ENCODE peak calls at places on chromosomes 12 and 14, in nine cellular contexts. One of them, this sample, is unnamed.
A peak's percentile ranks its signal among the peaks of the same experiment; 100 is the strongest.

GRCh38 chr14:51056431-51056830 is 38.5 kb downstream of the TRIM9 start:
- DNase-seq in GM12865: no peak
- DNase-seq in AG10803: no peak
- DNase-seq in cardiac muscle cell: no peak
- DNase-seq in colonic mucosa: no peak
- DNase-seq in brain microvascular endothelial cell: no peak
- DNase-seq in neural progenitor cell: no peak
- DNase-seq in tibial artery: no peak
- DNase-seq in heart left ventricle: no peak
- DNase-seq in this sample: no peak

GRCh38 chr12:65387396-65387795 is 108.9 kb downstream of the MSRB3 start:
- DNase-seq in GM12865: no peak
- DNase-seq in AG10803: no peak
- DNase-seq in cardiac muscle cell: no peak
- DNase-seq in colonic mucosa: no peak
- DNase-seq in brain microvascular endothelial cell: no peak
- DNase-seq in neural progenitor cell: no peak
- DNase-seq in tibial artery: no peak
- DNase-seq in heart left ventricle: no peak
- DNase-seq in this sample: no peak

GRCh38 chr14:31206536-31207286 is 882 bp downstream of the HECTD1 start:
- DNase-seq in GM12865: peak; percentile 79
- DNase-seq in AG10803: peak; percentile 34
- DNase-seq in cardiac muscle cell: peak; percentile 39
- DNase-seq in colonic mucosa: peak; percentile 53
- DNase-seq in brain microvascular endothelial cell: peak; percentile 1
- DNase-seq in neural progenitor cell: peak; percentile 43
- DNase-seq in tibial artery: peak; percentile 22
- DNase-seq in heart left ventricle: peak; percentile 70
- DNase-seq in this sample: no peak

GRCh38 chr12:15152864-15153263 is 68.4 kb downstream of the RERG start:
- DNase-seq in GM12865: no peak
- DNase-seq in AG10803: peak; percentile 34
- DNase-seq in cardiac muscle cell: peak; percentile 84
- DNase-seq in colonic mucosa: no peak
- DNase-seq in brain microvascular endothelial cell: no peak
- DNase-seq in neural progenitor cell: no peak
- DNase-seq in tibial artery: no peak
- DNase-seq in heart left ventricle: no peak
- DNase-seq in this sample: peak; percentile 12

GRCh38 chr14:26960049-26960688 is 362.3 kb upstream of the NOVA1 start:
- DNase-seq in GM12865: no peak
- DNase-seq in AG10803: no peak
- DNase-seq in cardiac muscle cell: no peak
- DNase-seq in colonic mucosa: no peak
- DNase-seq in brain microvascular endothelial cell: no peak
- DNase-seq in neural progenitor cell: peak; percentile 55
- DNase-seq in tibial artery: no peak
- DNase-seq in heart left ventricle: no peak
- DNase-seq in this sample: no peak

GRCh38 chr12:71731439-71732356 is 23.0 kb upstream of the RAB21 start:
- DNase-seq in GM12865: peak; percentile 22
- DNase-seq in AG10803: peak; percentile 48
- DNase-seq in cardiac muscle cell: peak; percentile 83
- DNase-seq in colonic mucosa: no peak
- DNase-seq in brain microvascular endothelial cell: peak; percentile 31
- DNase-seq in neural progenitor cell: peak; percentile 33
- DNase-seq in tibial artery: no peak
- DNase-seq in heart left ventricle: no peak
- DNase-seq in this sample: peak; percentile 44

GRCh38 chr14:94390372-94391086 is 2.1 kb upstream of the SERPINA1 start:
- DNase-seq in GM12865: peak; percentile 26
- DNase-seq in AG10803: no peak
- DNase-seq in cardiac muscle cell: peak; percentile 69
- DNase-seq in colonic mucosa: peak; percentile 88
- DNase-seq in brain microvascular endothelial cell: no peak
- DNase-seq in neural progenitor cell: no peak
- DNase-seq in tibial artery: peak; percentile 66
- DNase-seq in heart left ventricle: peak; percentile 84
- DNase-seq in this sample: no peak

GRCh38 chr14:99250636-99251208 is 21.3 kb downstream of the BCL11B start:
- DNase-seq in GM12865: no peak
- DNase-seq in AG10803: no peak
- DNase-seq in cardiac muscle cell: no peak
- DNase-seq in colonic mucosa: no peak
- DNase-seq in brain microvascular endothelial cell: no peak
- DNase-seq in neural progenitor cell: no peak
- DNase-seq in tibial artery: no peak
- DNase-seq in heart left ventricle: no peak
- DNase-seq in this sample: no peak

GRCh38 chr12:52029686-52030085 is 21.6 kb upstream of the NR4A1 start:
- DNase-seq in GM12865: no peak
- DNase-seq in AG10803: no peak
- DNase-seq in cardiac muscle cell: peak; percentile 65
- DNase-seq in colonic mucosa: no peak
- DNase-seq in brain microvascular endothelial cell: peak; percentile 78
- DNase-seq in neural progenitor cell: peak; percentile 95
- DNase-seq in tibial artery: no peak
- DNase-seq in heart left ventricle: no peak
- DNase-seq in this sample: peak; percentile 43

GRCh38 chr12:98698603-98699463 is 53.7 kb downstream of the APAF1 start:
- DNase-seq in GM12865: peak; percentile 75
- DNase-seq in AG10803: peak; percentile 72
- DNase-seq in cardiac muscle cell: peak; percentile 78
- DNase-seq in colonic mucosa: peak; percentile 55
- DNase-seq in brain microvascular endothelial cell: peak; percentile 48
- DNase-seq in neural progenitor cell: no peak
- DNase-seq in tibial artery: peak; percentile 34
- DNase-seq in heart left ventricle: peak; percentile 56
- DNase-seq in this sample: peak; percentile 47

GRCh38 chr14:71130491-71131179 is 223.4 kb downstream of the PCNX1 start:
- DNase-seq in GM12865: peak; percentile 69
- DNase-seq in AG10803: peak; percentile 53
- DNase-seq in cardiac muscle cell: peak; percentile 87
- DNase-seq in colonic mucosa: no peak
- DNase-seq in brain microvascular endothelial cell: peak; percentile 69
- DNase-seq in neural progenitor cell: no peak
- DNase-seq in tibial artery: no peak
- DNase-seq in heart left ventricle: no peak
- DNase-seq in this sample: peak; percentile 70

GRCh38 chr14:104681689-104682074 is 7.7 kb upstream of the INF2 start:
- DNase-seq in GM12865: no peak
- DNase-seq in AG10803: peak; percentile 80
- DNase-seq in cardiac muscle cell: peak; percentile 93
- DNase-seq in colonic mucosa: peak; percentile 96
- DNase-seq in brain microvascular endothelial cell: peak; percentile 78
- DNase-seq in neural progenitor cell: peak; percentile 81
- DNase-seq in tibial artery: peak; percentile 85
- DNase-seq in heart left ventricle: peak; percentile 94
- DNase-seq in this sample: peak; percentile 90
- TF ChIP-seq CTCF in GM12865: no peak
- TF ChIP-seq CTCF in AG10803: no peak
- TF ChIP-seq CTCF in cardiac muscle cell: peak; percentile 1
- TF ChIP-seq CTCF in colonic mucosa: no peak
- TF ChIP-seq CTCF in brain microvascular endothelial cell: no peak
- TF ChIP-seq CTCF in neural progenitor cell: no peak
- TF ChIP-seq CTCF in tibial artery: no peak
- TF ChIP-seq CTCF in heart left ventricle: no peak
- TF ChIP-seq CTCF in this sample: no peak

GRCh38 chr12:109153711-109154434 is 37.5 kb downstream of the ACACB start:
- DNase-seq in GM12865: no peak
- DNase-seq in AG10803: no peak
- DNase-seq in cardiac muscle cell: no peak
- DNase-seq in colonic mucosa: peak; percentile 29
- DNase-seq in brain microvascular endothelial cell: no peak
- DNase-seq in neural progenitor cell: peak; percentile 51
- DNase-seq in tibial artery: no peak
- DNase-seq in heart left ventricle: no peak
- DNase-seq in this sample: no peak
- H3K4me3 ChIP-seq in GM12865: no peak overlapping the region
- H3K4me3 ChIP-seq in AG10803: peak overlapping the region; percentile 61
- H3K4me3 ChIP-seq in cardiac muscle cell: peak overlapping the region; percentile 27
- H3K4me3 ChIP-seq in colonic mucosa: peak overlapping the region; percentile 39
- H3K4me3 ChIP-seq in brain microvascular endothelial cell: peak overlapping the region; percentile 63
- H3K4me3 ChIP-seq in neural progenitor cell: peak overlapping the region; percentile 55
- H3K4me3 ChIP-seq in tibial artery: peak overlapping the region; percentile 67
- H3K4me3 ChIP-seq in heart left ventricle: peak overlapping the region; percentile 78
- H3K4me3 ChIP-seq in this sample: peak overlapping the region; percentile 77

GRCh38 chr12:90253674-90254181 is 545.1 kb upstream of the ATP2B1 start:
- DNase-seq in GM12865: peak; percentile 92
- DNase-seq in AG10803: peak; percentile 93
- DNase-seq in cardiac muscle cell: peak; percentile 89
- DNase-seq in colonic mucosa: peak; percentile 61
- DNase-seq in brain microvascular endothelial cell: peak; percentile 91
- DNase-seq in neural progenitor cell: no peak
- DNase-seq in tibial artery: peak; percentile 79
- DNase-seq in heart left ventricle: peak; percentile 74
- DNase-seq in this sample: peak; percentile 96
- TF ChIP-seq CTCF in GM12865: peak; percentile 50
- TF ChIP-seq CTCF in AG10803: peak; percentile 49
- TF ChIP-seq CTCF in cardiac muscle cell: peak; percentile 38
- TF ChIP-seq CTCF in colonic mucosa: no peak
- TF ChIP-seq CTCF in brain microvascular endothelial cell: peak; percentile 68
- TF ChIP-seq CTCF in neural progenitor cell: no peak
- TF ChIP-seq CTCF in tibial artery: no peak
- TF ChIP-seq CTCF in heart left ventricle: no peak
- TF ChIP-seq CTCF in this sample: peak; percentile 32

GRCh38 chr12:109477185-109477962 is at the start of the genes KCTD10 and UBE3B:
- DNase-seq in GM12865: peak; percentile 93
- DNase-seq in AG10803: peak; percentile 92
- DNase-seq in cardiac muscle cell: peak; percentile 95
- DNase-seq in colonic mucosa: peak; percentile 91
- DNase-seq in brain microvascular endothelial cell: peak; percentile 78
- DNase-seq in neural progenitor cell: peak; percentile 96
- DNase-seq in tibial artery: peak; percentile 88
- DNase-seq in heart left ventricle: peak; percentile 93
- DNase-seq in this sample: peak; percentile 86
- H3K4me3 ChIP-seq in GM12865: peak within 1 kb of the TSS; percentile 95
- H3K4me3 ChIP-seq in AG10803: peak within 1 kb of the TSS; percentile 99
- H3K4me3 ChIP-seq in cardiac muscle cell: peak within 1 kb of the TSS; percentile 91
- H3K4me3 ChIP-seq in colonic mucosa: peak within 1 kb of the TSS; percentile 93
- H3K4me3 ChIP-seq in brain microvascular endothelial cell: peak within 1 kb of the TSS; percentile 93
- H3K4me3 ChIP-seq in neural progenitor cell: peak within 1 kb of the TSS; percentile 95
- H3K4me3 ChIP-seq in tibial artery: peak within 1 kb of the TSS; percentile 97
- H3K4me3 ChIP-seq in heart left ventricle: peak within 1 kb of the TSS; percentile 92
- H3K4me3 ChIP-seq in this sample: peak within 1 kb of the TSS; percentile 97

GRCh38 chr12:115897718-115898117 is 379.8 kb downstream of the MED13L start:
- DNase-seq in GM12865: no peak
- DNase-seq in AG10803: peak; percentile 7
- DNase-seq in cardiac muscle cell: no peak
- DNase-seq in colonic mucosa: no peak
- DNase-seq in brain microvascular endothelial cell: no peak
- DNase-seq in neural progenitor cell: no peak
- DNase-seq in tibial artery: no peak
- DNase-seq in heart left ventricle: no peak
- DNase-seq in this sample: peak; percentile 22
- TF ChIP-seq CTCF in GM12865: no peak
- TF ChIP-seq CTCF in AG10803: no peak
- TF ChIP-seq CTCF in cardiac muscle cell: no peak
- TF ChIP-seq CTCF in colonic mucosa: no peak
- TF ChIP-seq CTCF in brain microvascular endothelial cell: no peak
- TF ChIP-seq CTCF in neural progenitor cell: no peak
- TF ChIP-seq CTCF in tibial artery: no peak
- TF ChIP-seq CTCF in heart left ventricle: no peak
- TF ChIP-seq CTCF in this sample: no peak

DNA sequence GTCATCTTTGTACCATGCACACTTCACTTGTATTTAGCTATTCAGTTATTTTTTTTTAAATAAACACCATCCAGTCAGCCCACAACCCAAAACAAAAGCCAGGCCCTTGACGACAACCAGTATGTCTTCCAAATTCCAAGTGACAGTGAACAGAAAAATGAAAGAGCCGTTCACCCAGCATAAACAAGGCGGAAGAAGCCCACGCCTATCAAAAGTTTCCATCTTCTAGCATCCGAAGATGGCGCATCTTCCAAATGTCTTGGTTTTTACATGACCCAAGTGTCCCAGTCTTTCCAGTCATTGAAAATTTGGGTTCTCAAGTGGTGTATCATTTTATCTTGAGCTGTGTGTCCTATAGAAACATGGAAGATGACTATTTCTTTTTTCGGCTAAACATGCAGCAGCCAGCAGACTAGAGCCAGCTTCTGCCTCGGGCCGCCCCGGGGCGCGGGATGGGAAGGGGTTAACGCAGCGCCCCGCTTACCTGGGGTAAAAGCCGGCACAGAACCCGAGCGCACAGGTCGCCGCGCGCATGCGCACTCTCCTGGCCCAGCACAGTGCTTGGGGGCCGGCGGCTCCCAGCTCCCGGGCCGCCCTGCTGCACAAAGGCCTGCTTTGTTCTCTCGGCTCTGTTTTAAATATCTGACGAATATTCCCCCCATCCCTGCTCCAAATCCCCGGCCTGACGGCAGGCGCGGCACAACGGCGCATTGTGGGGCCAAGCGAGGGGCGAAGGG is 164.8 kb downstream of the ZFP36L1 start:
- DNase-seq in GM12865: peak; percentile 64
- DNase-seq in AG10803: no peak
- DNase-seq in cardiac muscle cell: peak; percentile 76
- DNase-seq in colonic mucosa: peak; percentile 77
- DNase-seq in brain microvascular endothelial cell: no peak
- DNase-seq in neural progenitor cell: peak; percentile 88
- DNase-seq in tibial artery: no peak
- DNase-seq in heart left ventricle: peak; percentile 80
- DNase-seq in this sample: no peak
- H3K4me3 ChIP-seq in GM12865: peak overlapping the region; percentile 5
- H3K4me3 ChIP-seq in AG10803: no peak overlapping the region
- H3K4me3 ChIP-seq in cardiac muscle cell: no peak overlapping the region
- H3K4me3 ChIP-seq in colonic mucosa: peak overlapping the region; percentile 32
- H3K4me3 ChIP-seq in brain microvascular endothelial cell: peak overlapping the region; percentile 39
- H3K4me3 ChIP-seq in neural progenitor cell: peak overlapping the region; percentile 31
- H3K4me3 ChIP-seq in tibial artery: no peak overlapping the region
- H3K4me3 ChIP-seq in heart left ventricle: peak overlapping the region; percentile 32
- H3K4me3 ChIP-seq in this sample: no peak overlapping the region

GRCh38 chr14:42918615-42919014 is 1311.9 kb downstream of the LRFN5 start:
- DNase-seq in GM12865: no peak
- DNase-seq in AG10803: no peak
- DNase-seq in cardiac muscle cell: no peak
- DNase-seq in colonic mucosa: no peak
- DNase-seq in brain microvascular endothelial cell: no peak
- DNase-seq in neural progenitor cell: no peak
- DNase-seq in tibial artery: no peak
- DNase-seq in heart left ventricle: no peak
- DNase-seq in this sample: no peak
- TF ChIP-seq CTCF in GM12865: no peak
- TF ChIP-seq CTCF in AG10803: no peak
- TF ChIP-seq CTCF in cardiac muscle cell: no peak
- TF ChIP-seq CTCF in colonic mucosa: no peak
- TF ChIP-seq CTCF in brain microvascular endothelial cell: no peak
- TF ChIP-seq CTCF in neural progenitor cell: no peak
- TF ChIP-seq CTCF in tibial artery: no peak
- TF ChIP-seq CTCF in heart left ventricle: no peak
- TF ChIP-seq CTCF in this sample: no peak

DNA sequence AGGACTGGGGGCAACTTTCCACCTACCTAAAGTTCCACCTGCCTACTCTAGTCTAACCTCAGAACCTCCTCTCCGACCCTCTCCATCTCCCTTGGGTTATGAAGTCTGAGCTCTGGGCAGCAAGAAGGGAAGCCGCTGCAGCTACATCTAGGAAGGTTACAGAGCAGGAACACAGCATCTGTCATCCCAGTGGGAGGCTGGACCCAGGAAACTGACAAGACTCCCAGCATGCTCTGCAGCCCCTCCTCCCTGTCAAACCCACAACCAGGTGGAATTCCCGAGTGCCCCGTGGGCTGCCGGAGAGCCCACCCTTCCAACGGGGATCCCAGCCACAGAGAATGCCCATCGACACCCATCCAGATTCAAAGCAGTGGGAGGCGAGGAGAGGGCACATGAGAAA is 2.1 kb downstream of the TESC start:
- DNase-seq in GM12865: no peak
- DNase-seq in AG10803: no peak
- DNase-seq in cardiac muscle cell: no peak
- DNase-seq in colonic mucosa: no peak
- DNase-seq in brain microvascular endothelial cell: no peak
- DNase-seq in neural progenitor cell: no peak
- DNase-seq in tibial artery: no peak
- DNase-seq in heart left ventricle: no peak
- DNase-seq in this sample: no peak
- H3K4me3 ChIP-seq in GM12865: no peak overlapping the region
- H3K4me3 ChIP-seq in AG10803: no peak overlapping the region
- H3K4me3 ChIP-seq in cardiac muscle cell: no peak overlapping the region
- H3K4me3 ChIP-seq in colonic mucosa: no peak overlapping the region
- H3K4me3 ChIP-seq in brain microvascular endothelial cell: no peak overlapping the region
- H3K4me3 ChIP-seq in neural progenitor cell: no peak overlapping the region
- H3K4me3 ChIP-seq in tibial artery: no peak overlapping the region
- H3K4me3 ChIP-seq in heart left ventricle: peak overlapping the region; percentile 65
- H3K4me3 ChIP-seq in this sample: no peak overlapping the region

This sample was measured in foreskin fibroblast.